ENCODE peak calls at places on chromosomes 4 and X, in five cellular contexts. One of them, this sample, is unnamed.

GRCh38 chr4:100019821-100020220 is 69.7 kb upstream of the H2AZ1 start:
- DNase-seq in IMR-90: no peak
- DNase-seq in body of pancreas: no peak
- DNase-seq in stomach: no peak
- DNase-seq in suprapubic skin: no peak
- DNase-seq in this sample: no peak

GRCh38 chr4:174080361-174080760 is 203.1 kb downstream of the FBXO8 start:
- DNase-seq in IMR-90: peak
- DNase-seq in body of pancreas: no peak
- DNase-seq in stomach: no peak
- DNase-seq in suprapubic skin: no peak
- DNase-seq in this sample: no peak

GRCh38 chrX:120306640-120307039 is 4.6 kb downstream of the TMEM255A start:
- DNase-seq in IMR-90: no peak
- DNase-seq in body of pancreas: no peak
- DNase-seq in stomach: no peak
- DNase-seq in suprapubic skin: no peak
- DNase-seq in this sample: no peak

GRCh38 chrX:120736989-120737388 is 107.1 kb upstream of the C1GALT1C1 start:
- DNase-seq in IMR-90: peak
- DNase-seq in body of pancreas: no peak
- DNase-seq in stomach: no peak
- DNase-seq in suprapubic skin: no peak
- DNase-seq in this sample: no peak

GRCh38 chr4:54658321-54659093 is 750 bp downstream of the KIT start:
- DNase-seq in IMR-90: peak
- DNase-seq in body of pancreas: peak
- DNase-seq in stomach: peak
- DNase-seq in suprapubic skin: peak
- DNase-seq in this sample: peak

GRCh38 chrX:7223271-7223670 is 75.3 kb upstream of the PUDP start:
- DNase-seq in IMR-90: no peak
- DNase-seq in body of pancreas: no peak
- DNase-seq in stomach: no peak
- DNase-seq in suprapubic skin: no peak
- DNase-seq in this sample: no peak

GRCh38 chrX:113124693-113125092 is 284.1 kb upstream of the AMOT start:
- DNase-seq in IMR-90: no peak
- DNase-seq in body of pancreas: no peak
- DNase-seq in stomach: no peak
- DNase-seq in suprapubic skin: no peak
- DNase-seq in this sample: no peak

GRCh38 chr4:66926687-66927086 is 618.6 kb downstream of the CENPC start:
- DNase-seq in IMR-90: no peak
- DNase-seq in body of pancreas: no peak
- DNase-seq in stomach: no peak
- DNase-seq in suprapubic skin: no peak
- DNase-seq in this sample: no peak

GRCh38 chrX:130975947-130976346 is 72.9 kb upstream of the ENOX2 start:
- DNase-seq in IMR-90: peak
- DNase-seq in body of pancreas: peak
- DNase-seq in stomach: no peak
- DNase-seq in suprapubic skin: no peak
- DNase-seq in this sample: no peak

GRCh38 chr4:166538491-166539005 is 665.5 kb downstream of the TLL1 start:
- DNase-seq in IMR-90: no peak
- DNase-seq in body of pancreas: no peak
- DNase-seq in stomach: no peak
- DNase-seq in suprapubic skin: no peak
- DNase-seq in this sample: no peak

GRCh38 chr4:183431614-183432013 is 12.8 kb upstream of the CDKN2AIP start:
- DNase-seq in IMR-90: no peak
- DNase-seq in body of pancreas: no peak
- DNase-seq in stomach: no peak
- DNase-seq in suprapubic skin: no peak
- DNase-seq in this sample: peak

GRCh38 chrX:153642313-153642654 is 4.7 kb upstream of the DUSP9 start:
- DNase-seq in IMR-90: no peak
- DNase-seq in body of pancreas: no peak
- DNase-seq in stomach: no peak
- DNase-seq in suprapubic skin: no peak
- DNase-seq in this sample: no peak

GRCh38 chr4:148735432-148736155 is 293.4 kb upstream of the NR3C2 start:
- DNase-seq in IMR-90: no peak
- DNase-seq in body of pancreas: no peak
- DNase-seq in stomach: no peak
- DNase-seq in suprapubic skin: no peak
- DNase-seq in this sample: no peak

GRCh38 chrX:150203249-150203647 is 159.9 kb upstream of the MAMLD1 start:
- DNase-seq in IMR-90: no peak
- DNase-seq in body of pancreas: no peak
- DNase-seq in stomach: no peak
- DNase-seq in suprapubic skin: no peak
- DNase-seq in this sample: no peak

GRCh38 chr4:164616961-164617360 is 137.0 kb upstream of the SMIM31 start:
- DNase-seq in IMR-90: no peak
- DNase-seq in body of pancreas: no peak
- DNase-seq in stomach: no peak
- DNase-seq in suprapubic skin: no peak
- DNase-seq in this sample: no peak

GRCh38 chrX:906586-906985 is 276.0 kb downstream of the SHOX start:
- DNase-seq in IMR-90: no peak
- DNase-seq in body of pancreas: no peak
- DNase-seq in stomach: no peak
- DNase-seq in suprapubic skin: no peak
- DNase-seq in this sample: no peak

GRCh38 chrX:121356850-121357171 is 309.4 kb downstream of the GLUD2 start:
- DNase-seq in IMR-90: no peak
- DNase-seq in body of pancreas: no peak
- DNase-seq in stomach: no peak
- DNase-seq in suprapubic skin: no peak
- DNase-seq in this sample: no peak

GRCh38 chr4:109947457-109947856 is 34.8 kb downstream of the EGF start:
- DNase-seq in IMR-90: peak
- DNase-seq in body of pancreas: no peak
- DNase-seq in stomach: no peak
- DNase-seq in suprapubic skin: no peak
- DNase-seq in this sample: no peak

GRCh38 chr4:41070516-41071281 is 143.6 kb downstream of the APBB2 start:
- DNase-seq in IMR-90: peak
- DNase-seq in body of pancreas: no peak
- DNase-seq in stomach: no peak
- DNase-seq in suprapubic skin: no peak
- DNase-seq in this sample: no peak

GRCh38 chr4:165668694-165669093 is 204.3 kb upstream of the TLL1 start:
- DNase-seq in IMR-90: no peak
- DNase-seq in body of pancreas: no peak
- DNase-seq in stomach: no peak
- DNase-seq in suprapubic skin: no peak
- DNase-seq in this sample: no peak

GRCh38 chr4:67719953-67720617 is 19.1 kb upstream of the UBA6 start:
- DNase-seq in IMR-90: no peak
- DNase-seq in body of pancreas: no peak
- DNase-seq in stomach: no peak
- DNase-seq in suprapubic skin: no peak
- DNase-seq in this sample: no peak

GRCh38 chrX:140157611-140158010 is 192.3 kb upstream of the CXorf66 start:
- DNase-seq in IMR-90: peak
- DNase-seq in body of pancreas: no peak
- DNase-seq in stomach: no peak
- DNase-seq in suprapubic skin: no peak
- DNase-seq in this sample: no peak

GRCh38 chr4:120144634-120145033 is 78.0 kb upstream of the MAD2L1 start:
- DNase-seq in IMR-90: no peak
- DNase-seq in body of pancreas: no peak
- DNase-seq in stomach: no peak
- DNase-seq in suprapubic skin: no peak
- DNase-seq in this sample: no peak

GRCh38 chr4:24160358-24160757 is 270.5 kb upstream of the PPARGC1A start:
- DNase-seq in IMR-90: no peak
- DNase-seq in body of pancreas: peak
- DNase-seq in stomach: no peak
- DNase-seq in suprapubic skin: no peak
- DNase-seq in this sample: no peak

GRCh38 chr4:109332926-109333464 is 30.5 kb upstream of the COL25A1 start:
- DNase-seq in IMR-90: no peak
- DNase-seq in body of pancreas: no peak
- DNase-seq in stomach: no peak
- DNase-seq in suprapubic skin: no peak
- DNase-seq in this sample: no peak

GRCh38 chr4:75028196-75028854 is 95.4 kb downstream of the PARM1 start:
- DNase-seq in IMR-90: no peak
- DNase-seq in body of pancreas: peak
- DNase-seq in stomach: no peak
- DNase-seq in suprapubic skin: no peak
- DNase-seq in this sample: no peak
- H3K27ac ChIP-seq in IMR-90: no peak
- H3K27ac ChIP-seq in body of pancreas: no peak
- H3K27ac ChIP-seq in stomach: no peak
- H3K27ac ChIP-seq in suprapubic skin: no peak
- H3K27ac ChIP-seq in this sample: no peak

GRCh38 chr4:2792711-2793577 is at the start of gene SH3BP2:
- DNase-seq in IMR-90: peak
- DNase-seq in body of pancreas: peak
- DNase-seq in stomach: peak
- DNase-seq in suprapubic skin: peak
- DNase-seq in this sample: peak
- TF ChIP-seq POLR2A in IMR-90: no peak
- TF ChIP-seq POLR2A in body of pancreas: no peak
- TF ChIP-seq POLR2A in stomach: no peak
- TF ChIP-seq POLR2A in suprapubic skin: no peak
- TF ChIP-seq POLR2A in this sample: no peak

DNA sequence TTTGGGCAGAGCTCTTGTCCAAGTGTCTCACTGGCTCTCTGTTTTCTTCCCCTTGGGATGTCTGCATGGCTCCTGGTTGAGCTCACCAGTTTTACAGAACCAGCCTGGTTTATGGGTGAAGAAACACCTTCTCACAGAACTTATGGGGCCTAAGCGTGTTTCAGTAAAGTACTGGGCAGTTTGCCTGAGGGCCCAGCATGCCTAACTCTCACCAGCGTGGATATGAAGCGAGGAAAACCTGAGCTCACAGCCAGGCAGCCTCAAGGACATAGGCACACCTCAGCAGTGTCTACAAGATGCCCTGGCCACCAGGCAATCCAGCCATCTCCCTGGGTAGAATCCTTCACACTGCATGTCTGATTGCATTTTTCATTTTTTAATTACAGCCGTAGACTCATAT is 9.2 kb downstream of the NHSL2 start:
- DNase-seq in IMR-90: no peak
- DNase-seq in body of pancreas: no peak
- DNase-seq in stomach: no peak
- DNase-seq in suprapubic skin: no peak
- DNase-seq in this sample: no peak
- H3K27ac ChIP-seq in IMR-90: no peak
- H3K27ac ChIP-seq in body of pancreas: no peak
- H3K27ac ChIP-seq in stomach: no peak
- H3K27ac ChIP-seq in suprapubic skin: no peak
- H3K27ac ChIP-seq in this sample: no peak

DNA sequence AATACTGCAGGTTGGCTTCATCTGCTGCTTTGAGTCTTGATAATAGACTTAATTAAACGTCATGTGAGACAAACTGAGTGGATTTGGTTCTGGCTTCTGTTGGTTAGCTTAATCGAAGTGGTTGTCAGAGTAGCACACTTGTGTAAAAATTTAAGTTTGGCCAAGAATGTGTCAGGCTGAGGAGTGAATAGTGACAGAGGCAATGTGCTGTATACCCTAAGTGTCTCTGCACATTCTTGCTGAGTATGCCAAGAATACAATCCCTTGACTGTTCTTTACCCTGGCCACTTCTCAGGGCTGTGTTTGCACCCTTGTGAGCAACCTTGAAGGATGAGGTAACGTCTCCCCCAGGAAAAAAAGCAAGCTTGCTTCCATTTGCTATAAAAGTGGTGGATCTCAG is 14.9 kb downstream of the RPS3A start:
- DNase-seq in IMR-90: no peak
- DNase-seq in body of pancreas: no peak
- DNase-seq in stomach: no peak
- DNase-seq in suprapubic skin: no peak
- DNase-seq in this sample: no peak
- TF ChIP-seq POLR2A in IMR-90: no peak
- TF ChIP-seq POLR2A in body of pancreas: no peak
- TF ChIP-seq POLR2A in stomach: no peak
- TF ChIP-seq POLR2A in suprapubic skin: no peak
- TF ChIP-seq POLR2A in this sample: no peak

GRCh38 chr4:52956691-52957090 is 94.6 kb downstream of the RASL11B start:
- DNase-seq in IMR-90: peak
- DNase-seq in body of pancreas: no peak
- DNase-seq in stomach: no peak
- DNase-seq in suprapubic skin: no peak
- DNase-seq in this sample: no peak

GRCh38 chr4:52958232-52958631 is 96.1 kb downstream of the RASL11B start:
- DNase-seq in IMR-90: peak
- DNase-seq in body of pancreas: no peak
- DNase-seq in stomach: no peak
- DNase-seq in suprapubic skin: no peak
- DNase-seq in this sample: no peak

GRCh38 chr4:52957791-52958190 is 95.7 kb downstream of the RASL11B start:
- DNase-seq in IMR-90: peak
- DNase-seq in body of pancreas: no peak
- DNase-seq in stomach: no peak
- DNase-seq in suprapubic skin: no peak
- DNase-seq in this sample: no peak

GRCh38 chr4:52959545-52959944 is 97.4 kb downstream of the RASL11B start:
- DNase-seq in IMR-90: peak
- DNase-seq in body of pancreas: no peak
- DNase-seq in stomach: no peak
- DNase-seq in suprapubic skin: no peak
- DNase-seq in this sample: no peak

GRCh38 chr4:52957220-52957686 is 95.1 kb downstream of the RASL11B start:
- DNase-seq in IMR-90: peak
- DNase-seq in body of pancreas: no peak
- DNase-seq in stomach: no peak
- DNase-seq in suprapubic skin: no peak
- DNase-seq in this sample: no peak
- H3K27ac ChIP-seq in IMR-90: peak
- H3K27ac ChIP-seq in body of pancreas: no peak
- H3K27ac ChIP-seq in stomach: peak
- H3K27ac ChIP-seq in suprapubic skin: no peak
- H3K27ac ChIP-seq in this sample: no peak